ENCODE peak calls at places on chromosomes 12 and 14, in seven cellular contexts. L is mucosa of descending colon; J is activated CD8-positive, alpha-beta T cell treated with anti-CD3 and anti-CD28 coated beads for 36 hours; D is GM12865; P is Peyer's patch; E is Calu3; Q is ovary. Z is an unnamed sample.

GRCh38 chr12:5429741-5430557 is 2.0 kb upstream of the NTF3 start:
- DNase-seq in L (no peak), J (no peak), D (no peak), P (no peak), E (no peak), Q (no peak), Z (peak)

GRCh38 chr12:12387521-12387920 is 30.6 kb downstream of the BORCS5 start:
- DNase-seq in L (no peak), J (no peak), D (no peak), P (no peak), E (no peak), Q (no peak), Z (no peak)

GRCh38 chr14:76154539-76155126 is 2.9 kb downstream of the GPATCH2L start:
- DNase-seq in L (no peak), J (no peak), D (no peak), P (no peak), E (no peak), Q (no peak), Z (no peak)

GRCh38 chr12:68158427-68158826 is 1.1 kb downstream of the IFNG start:
- DNase-seq in L (peak), J (peak), D (peak), P (no peak), E (peak), Q (no peak), Z (peak)

GRCh38 chr12:46395308-46395707 is 22.7 kb upstream of the SLC38A2 start:
- DNase-seq in L (no peak), J (no peak), D (no peak), P (no peak), E (no peak), Q (no peak), Z (no peak)

GRCh38 chr12:4685317-4685716 is 34.9 kb upstream of the GALNT8 start:
- DNase-seq in L (no peak), J (no peak), D (no peak), P (no peak), E (no peak), Q (no peak), Z (no peak)

GRCh38 chr12:51128905-51129304 is 44.0 kb downstream of the TFCP2 start:
- DNase-seq in L (no peak), J (no peak), D (peak), P (no peak), E (no peak), Q (no peak), Z (no peak)

GRCh38 chr12:84508325-84508861 is 404.2 kb downstream of the SLC6A15 start:
- DNase-seq in L (peak), J (no peak), D (peak), P (no peak), E (peak), Q (peak), Z (no peak)

GRCh38 chr12:26941251-26941650 is 3.0 kb downstream of the FGFR1OP2 start:
- DNase-seq in L (no peak), J (no peak), D (no peak), P (no peak), E (no peak), Q (no peak), Z (no peak)

GRCh38 chr12:122830517-122831214 is 4.6 kb upstream of the HIP1R start:
- DNase-seq in L (peak), J (no peak), D (no peak), P (no peak), E (peak), Q (no peak), Z (no peak)

GRCh38 chr12:47855502-47855901 is 35.8 kb upstream of the HDAC7 start:
- DNase-seq in L (no peak), J (no peak), D (no peak), P (no peak), E (no peak), Q (no peak), Z (no peak)

GRCh38 chr12:77060136-77060882 is 5.1 kb downstream of the E2F7 start:
- DNase-seq in L (no peak), J (no peak), D (peak), P (peak), E (no peak), Q (no peak), Z (no peak)

GRCh38 chr14:101405931-101406330 is 155.4 kb upstream of the DIO3 start:
- DNase-seq in L (no peak), J (no peak), D (no peak), P (no peak), E (no peak), Q (no peak), Z (no peak)

GRCh38 chr12:110563702-110564470 is 19.2 kb downstream of the PPTC7 start:
- DNase-seq in L (no peak), J (no peak), D (no peak), P (no peak), E (no peak), Q (peak), Z (no peak)

DNA sequence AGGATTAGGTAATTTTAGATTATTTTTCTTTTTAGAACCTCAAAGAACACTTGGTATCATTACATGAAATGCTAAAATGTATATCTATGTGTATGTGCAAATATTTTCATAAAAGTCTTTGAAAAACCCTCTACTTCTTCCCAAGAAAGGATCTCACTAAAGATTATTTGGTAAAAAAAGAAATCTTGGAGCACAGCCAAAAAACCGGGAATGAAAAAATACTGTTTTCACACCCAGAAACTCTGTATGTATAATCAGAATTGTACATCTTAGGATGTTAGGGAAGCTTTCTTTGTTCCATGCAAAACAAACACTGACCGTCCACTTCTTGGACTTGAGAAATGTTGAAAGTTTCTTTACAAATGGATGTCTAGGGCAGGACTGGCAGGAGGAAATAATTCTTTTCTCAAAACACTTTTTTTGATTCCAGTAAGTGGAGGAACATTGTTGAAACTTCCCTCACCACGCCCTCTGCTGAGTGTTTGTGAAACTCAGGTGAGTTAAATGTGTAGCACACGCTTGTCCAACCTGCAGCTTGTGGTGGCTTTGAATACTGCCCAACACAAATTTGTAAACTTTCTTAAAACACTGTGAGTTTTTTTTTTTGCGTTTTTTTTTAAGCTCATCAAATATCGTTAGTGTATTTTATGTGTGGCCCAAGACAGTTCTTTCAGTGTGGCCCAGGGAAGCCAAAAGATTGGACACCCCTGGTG is 26.5 kb downstream of the FBXO34 start:
- DNase-seq in L (peak), J (peak), D (peak), P (no peak), E (peak), Q (no peak), Z (no peak)
- TF ChIP-seq CTCF in L (no peak), J (no peak), D (no peak), P (peak), E (no peak), Q (no peak), Z (no peak)

DNA sequence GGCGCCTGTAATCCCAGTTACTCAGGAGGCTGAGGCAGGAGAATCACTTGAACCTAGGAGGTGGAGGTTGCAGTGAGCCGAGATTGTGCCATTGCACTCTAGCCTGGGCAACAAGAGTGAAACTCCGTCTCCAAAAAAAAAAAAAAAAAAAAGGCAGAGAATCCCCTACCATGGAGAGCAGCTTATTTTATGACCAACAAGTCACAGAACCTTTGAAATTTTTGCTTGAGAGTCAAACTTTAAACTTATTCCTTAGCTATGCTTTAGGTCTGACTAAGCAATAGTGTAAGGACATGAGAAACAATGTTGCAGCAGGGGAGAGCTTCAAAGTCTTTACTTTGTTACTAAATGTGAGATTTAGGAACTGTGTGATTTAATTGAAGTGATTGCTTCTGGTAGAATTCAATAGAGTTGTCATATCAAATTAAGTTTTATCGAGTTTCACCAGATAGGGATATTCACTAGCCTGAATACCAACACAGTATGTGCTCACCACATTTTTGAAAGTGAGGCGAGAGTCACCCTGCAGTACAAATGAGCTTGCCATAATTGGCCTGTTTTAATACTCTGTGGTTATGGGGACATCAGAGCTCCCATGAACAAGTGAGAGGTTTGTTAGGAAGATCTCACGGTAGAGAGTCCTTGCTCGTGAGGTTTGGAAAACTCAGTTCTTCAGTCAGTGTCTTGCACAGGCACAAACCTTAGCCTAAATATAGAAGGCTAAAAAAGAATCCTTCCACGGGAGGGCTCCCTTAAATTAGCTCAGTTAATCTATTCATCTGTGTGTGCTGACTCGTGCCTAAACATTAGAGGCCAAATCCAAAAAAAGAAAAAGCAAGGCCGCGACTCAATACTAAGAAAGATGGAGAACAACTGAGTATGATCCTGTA is 108.6 kb downstream of the SAMD4A start:
- DNase-seq in L (no peak), J (no peak), D (no peak), P (no peak), E (no peak), Q (no peak), Z (no peak)
- TF ChIP-seq CTCF in L (no peak), J (no peak), D (no peak), P (no peak), E (no peak), Q (no peak), Z (no peak)

DNA sequence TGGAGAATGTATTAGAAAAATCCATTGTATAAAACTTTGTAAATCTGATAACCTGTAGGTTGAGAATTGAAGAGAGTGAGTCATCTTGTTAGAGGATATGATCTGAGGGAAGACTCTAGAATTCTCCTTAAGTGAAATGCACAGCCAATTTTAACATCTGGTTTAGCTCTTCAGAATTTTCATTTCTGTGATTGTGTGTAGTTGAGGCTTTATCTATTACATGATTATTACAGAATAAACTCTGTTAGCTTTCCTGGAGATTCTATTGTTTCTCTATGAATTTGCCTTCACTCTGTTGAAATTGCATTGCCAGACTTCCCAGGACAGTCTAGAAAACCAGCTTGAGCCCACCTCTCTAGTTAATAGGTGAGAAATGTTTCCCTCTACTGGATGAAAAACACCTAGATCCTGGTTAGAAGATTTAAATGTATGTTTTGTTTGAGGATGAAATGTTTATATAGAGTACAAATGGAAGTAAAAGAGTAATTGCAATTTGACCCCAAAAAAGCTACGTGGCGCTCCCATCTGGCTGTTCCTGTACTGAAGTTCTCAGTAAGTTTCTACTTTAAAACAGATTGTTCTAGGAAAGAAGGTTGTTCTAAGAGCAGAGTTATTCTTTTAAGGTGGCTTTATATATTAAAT is 2.9 kb downstream of the NUDT4 start:
- DNase-seq in L (no peak), J (no peak), D (no peak), P (no peak), E (no peak), Q (no peak), Z (no peak)
- TF ChIP-seq CTCF in L (no peak), J (no peak), D (peak), P (peak), E (no peak), Q (no peak), Z (no peak)

GRCh38 chr12:85920324-85920947 is 46.3 kb downstream of the NTS start:
- DNase-seq in L (no peak), J (no peak), D (peak), P (no peak), E (no peak), Q (no peak), Z (no peak)
- TF ChIP-seq CTCF in L (no peak), J (peak), D (peak), P (peak), E (peak), Q (peak), Z (peak)

Z was measured in endothelial cell.